ENCODE peak calls at places on chromosomes 12 and 14, in six cellular contexts. Z, I, L, P, S and U are unnamed samples.

GRCh38 chr12:47236109-47236714 is 156.5 kb upstream of the AMIGO2 start:
- DNase-seq in I (no peak), L (no peak), Z (no peak), S (peak), P (no peak), U (peak)

GRCh38 chr12:123139926-123140674 is 10.8 kb downstream of the PITPNM2 start:
- DNase-seq in P (no peak), L (peak), S (no peak), I (no peak), Z (no peak), U (peak)

GRCh38 chr12:58897969-58898368 is 22.3 kb downstream of the LRIG3 start:
- DNase-seq in L (no peak), P (no peak), I (no peak), Z (no peak), S (no peak), U (no peak)

GRCh38 chr12:100163416-100164152 is 20.9 kb upstream of the BLTP3B start:
- DNase-seq in L (peak), S (no peak), Z (peak), P (peak), I (peak), U (peak)

GRCh38 chr12:46492471-46493351 is 120.1 kb upstream of the SLC38A2 start:
- DNase-seq in I (no peak), Z (no peak), P (no peak), L (no peak), S (peak), U (peak)

GRCh38 chr14:75003250-75004027 is 718 bp downstream of the EIF2B2 start:
- DNase-seq in I (no peak), P (no peak), Z (no peak), S (no peak), L (no peak), U (no peak)

GRCh38 chr12:57080855-57081254 is 2.3 kb upstream of the NEMP1 start:
- DNase-seq in S (no peak), I (no peak), Z (no peak), L (no peak), P (no peak), U (no peak)

GRCh38 chr12:113043240-113043639 is 13.3 kb upstream of the DTX1 start:
- DNase-seq in S (no peak), I (no peak), Z (no peak), P (no peak), L (no peak), U (no peak)

GRCh38 chr14:101965145-101965531 is 765 bp downstream of the DYNC1H1 start:
- DNase-seq in I (peak), S (no peak), Z (peak), L (no peak), P (peak), U (peak)

GRCh38 chr14:94342334-94342934 is 19.3 kb upstream of the SERPINA6 start:
- DNase-seq in I (no peak), S (peak), P (peak), L (peak), Z (peak), U (peak)

GRCh38 chr14:28361486-28361885 is 405.1 kb upstream of the FOXG1 start:
- DNase-seq in L (no peak), Z (no peak), P (no peak), I (no peak), S (no peak), U (no peak)

GRCh38 chr12:22321620-22322019 is 12.9 kb downstream of the ST8SIA1 start:
- DNase-seq in P (no peak), S (no peak), I (no peak), Z (peak), L (no peak), U (peak)

GRCh38 chr14:36852853-36853634 is 191.4 kb downstream of the PAX9 start:
- DNase-seq in I (no peak), P (no peak), S (no peak), Z (no peak), L (no peak), U (no peak)

GRCh38 chr14:96584199-96584906 is 82.2 kb downstream of the PAPOLA start:
- DNase-seq in I (no peak), P (peak), L (peak), S (no peak), Z (no peak), U (peak)

GRCh38 chr14:99793213-99794155 is at the start of gene EML1:
- DNase-seq in Z (peak), P (peak), S (no peak), I (peak), L (peak), U (peak)

GRCh38 chr12:110540048-110540447 is 37.9 kb downstream of the RAD9B start:
- DNase-seq in L (no peak), P (no peak), I (no peak), Z (no peak), S (no peak), U (no peak)

GRCh38 chr14:106842687-106843086 is 1316.3 kb downstream of the TMEM121 start:
- DNase-seq in P (no peak), L (no peak), S (no peak), Z (no peak), I (no peak), U (peak)

GRCh38 chr14:68549057-68549421 is 243.8 kb downstream of the ZFP36L1 start:
- DNase-seq in Z (no peak), I (no peak), P (no peak), S (no peak), L (no peak), U (peak)

GRCh38 chr14:102795060-102795925 is 18.0 kb downstream of the TRAF3 start:
- DNase-seq in P (no peak), Z (peak), L (peak), S (no peak), I (no peak), U (peak)

GRCh38 chr12:120831648-120832267 is 72.4 kb downstream of the SPPL3 start:
- DNase-seq in I (no peak), S (no peak), P (no peak), Z (no peak), L (no peak), U (no peak)

GRCh38 chr12:114439306-114439705 is 33.4 kb upstream of the TBX5 start:
- DNase-seq in I (no peak), L (no peak), S (no peak), Z (no peak), P (no peak), U (no peak)

GRCh38 chr14:92316937-92317336 is 6.0 kb upstream of the SLC24A4 start:
- DNase-seq in S (no peak), L (peak), I (no peak), P (no peak), Z (no peak), U (peak)

GRCh38 chr14:93115920-93116675 is at the start of gene ITPK1:
- DNase-seq in L (peak), S (no peak), P (peak), I (peak), Z (peak), U (peak)

GRCh38 chr14:106556665-106557289 is 1030.4 kb downstream of the TMEM121 start:
- DNase-seq in P (peak), I (peak), L (peak), Z (peak), S (no peak), U (peak)

GRCh38 chr12:64187370-64187769 is 34.7 kb downstream of the KICS2 start:
- DNase-seq in L (no peak), P (no peak), I (no peak), S (no peak), Z (no peak), U (peak)

GRCh38 chr14:75981426-75981825 is 369 bp downstream of the TGFB3 start:
- DNase-seq in L (no peak), S (no peak), Z (no peak), P (no peak), I (no peak), U (no peak)

GRCh38 chr12:90909069-90909676 is 45.8 kb downstream of the CCER1 start:
- DNase-seq in I (no peak), S (no peak), L (peak), Z (no peak), P (peak), U (peak)

GRCh38 chr12:124992874-124993567 is 424 bp upstream of the BRI3BP start:
- DNase-seq in L (peak), S (no peak), Z (peak), I (peak), P (peak), U (peak)

GRCh38 chr12:57389033-57389432 is 41.8 kb downstream of the R3HDM2 start:
- DNase-seq in S (peak), I (no peak), P (no peak), Z (no peak), L (no peak), U (peak)

GRCh38 chr14:75523771-75524171 is 1.5 kb downstream of the BATF start:
- DNase-seq in Z (peak), I (no peak), S (no peak), L (no peak), P (no peak), U (peak)

GRCh38 chr12:42759622-42760273 is 170.2 kb upstream of the PRICKLE1 start:
- DNase-seq in I (no peak), Z (no peak), L (no peak), P (no peak), S (no peak), U (peak)

GRCh38 chr12:41067941-41068645 is 120.0 kb upstream of the PDZRN4 start:
- DNase-seq in L (no peak), P (no peak), I (no peak), S (no peak), Z (no peak), U (no peak)

GRCh38 chr14:66330916-66331315 is 155.3 kb upstream of the CCDC196 start:
- DNase-seq in S (no peak), P (no peak), I (no peak), Z (no peak), L (no peak), U (peak)